ENCODE peak calls at places on chromosomes 6 and 20, in five cellular contexts. P is right atrium auricular region; M is NCI-H1092 treated with DMSO at 0.1 percent for 48 hours; O is activated naive CD4-positive, alpha-beta T cell; K is A549. C is an unnamed sample.

GRCh38 chr6:92125681-92126080 is 1293.7 kb downstream of the EPHA7 start:
- DNase-seq in M (no peak), P (no peak), O (no peak), K (no peak), C (no peak)

GRCh38 chr6:110946498-110946897 is 12.0 kb upstream of the GTF3C6 start:
- DNase-seq in P (no peak), K (no peak), M (no peak), O (no peak), C (no peak)

GRCh38 chr20:17938889-17939619 is 29.5 kb downstream of the SNX5 start:
- DNase-seq in O (no peak), P (no peak), K (peak), M (peak), C (peak)

GRCh38 chr6:116057766-116058165 is 2.9 kb downstream of the FRK start:
- DNase-seq in M (no peak), K (no peak), P (no peak), O (no peak), C (no peak)

GRCh38 chr20:57611605-57612311 is 8.5 kb downstream of the ZBP1 start:
- DNase-seq in P (no peak), K (no peak), O (no peak), M (no peak), C (no peak)

GRCh38 chr20:35085477-35086225 is 7.0 kb downstream of the TRPC4AP start:
- DNase-seq in K (no peak), M (no peak), P (no peak), O (no peak), C (no peak)

GRCh38 chr6:158376650-158377081 is 64.4 kb downstream of the TULP4 start:
- DNase-seq in P (no peak), K (no peak), M (no peak), O (no peak), C (no peak)

GRCh38 chr20:33488201-33488600 is 1.7 kb upstream of the CBFA2T2 start:
- DNase-seq in K (no peak), P (no peak), M (no peak), O (no peak), C (no peak)

GRCh38 chr6:152635949-152636674 is 1.1 kb downstream of the SYNE1 start:
- DNase-seq in P (no peak), K (no peak), O (no peak), M (no peak), C (peak)

GRCh38 chr6:14703586-14703985 is 542.3 kb upstream of the JARID2 start:
- DNase-seq in K (no peak), P (no peak), M (no peak), O (no peak), C (peak)

GRCh38 chr20:50019466-50020256 is 36.9 kb downstream of the SNAI1 start:
- DNase-seq in P (no peak), O (no peak), K (no peak), M (no peak), C (no peak)

GRCh38 chr6:112938656-112939055 is 591.5 kb downstream of the RFPL4B start:
- DNase-seq in K (no peak), O (no peak), M (no peak), P (no peak), C (no peak)

GRCh38 chr20:62134735-62135231 is 8.4 kb downstream of the PSMA7 start:
- DNase-seq in P (peak), O (no peak), K (no peak), M (no peak), C (no peak)

GRCh38 chr6:148342146-148343027 is at the start of gene SASH1:
- DNase-seq in O (no peak), M (peak), K (peak), P (peak), C (no peak)

GRCh38 chr6:108555399-108556052 is 5.2 kb upstream of the FOXO3 start:
- DNase-seq in O (no peak), P (no peak), K (no peak), M (no peak), C (no peak)

GRCh38 chr6:72861935-72862432 is 240.1 kb downstream of the KCNQ5 start:
- DNase-seq in M (no peak), K (no peak), O (no peak), P (no peak), C (no peak)

GRCh38 chr20:15220778-15221565 is 883.6 kb upstream of the FLRT3 start:
- DNase-seq in P (no peak), O (no peak), K (no peak), M (no peak), C (no peak)

GRCh38 chr6:28944412-28945006 is 20.7 kb upstream of the TRIM27 start:
- DNase-seq in K (no peak), O (peak), P (peak), M (peak), C (no peak)

GRCh38 chr6:44257753-44258324 is 511 bp upstream of the SLC35B2 start:
- DNase-seq in O (no peak), M (no peak), P (no peak), K (no peak), C (no peak)

GRCh38 chr6:47258724-47259347 is 50.9 kb downstream of the TNFRSF21 start:
- DNase-seq in P (no peak), K (no peak), O (no peak), M (no peak), C (no peak)

GRCh38 chr20:10731190-10731955 is 57.6 kb upstream of the JAG1 start:
- DNase-seq in K (no peak), O (no peak), P (no peak), M (peak), C (peak)

GRCh38 chr6:90216081-90216977 is 80.3 kb downstream of the BACH2 start:
- DNase-seq in M (no peak), P (no peak), K (no peak), O (no peak), C (no peak)

GRCh38 chr20:63658749-63659187 is 656 bp downstream of the RTEL1 start:
- DNase-seq in O (no peak), P (no peak), M (no peak), K (no peak), C (no peak)

GRCh38 chr6:128029841-128030240 is 129.0 kb upstream of the THEMIS start:
- DNase-seq in P (no peak), K (no peak), O (no peak), M (no peak), C (no peak)

GRCh38 chr20:49948809-49949507 is 12.8 kb downstream of the RNF114 start:
- DNase-seq in M (no peak), K (no peak), O (no peak), P (no peak), C (no peak)

GRCh38 chr6:156980515-156980914 is 203.3 kb downstream of the ARID1B start:
- DNase-seq in P (no peak), M (peak), O (no peak), K (no peak), C (no peak)

GRCh38 chr6:145116591-145117178 is 618.6 kb downstream of the EPM2A start:
- DNase-seq in M (no peak), P (no peak), K (no peak), O (no peak), C (no peak)

GRCh38 chr6:63663147-63663877 is 27.7 kb downstream of the PHF3 start:
- DNase-seq in M (no peak), P (no peak), O (no peak), K (no peak), C (no peak)

GRCh38 chr20:40813213-40813510 is 124.1 kb upstream of the MAFB start:
- DNase-seq in O (no peak), M (no peak), P (peak), K (no peak), C (no peak)

GRCh38 chr6:164151161-164151728 is 736.7 kb downstream of the QKI start:
- DNase-seq in O (no peak), P (no peak), K (no peak), M (peak), C (no peak)

GRCh38 chr6:29810371-29810770 is 17.3 kb upstream of the HLA-G start:
- DNase-seq in M (no peak), O (no peak), P (no peak), K (no peak), C (no peak)

GRCh38 chr6:83536034-83536646 is 23.8 kb downstream of the PRSS35 start:
- DNase-seq in P (no peak), O (no peak), K (peak), M (peak), C (no peak)